ENCODE peak calls at places on chromosomes 7 and 10, in nine cellular contexts. One of them, this sample, is unnamed.

GRCh38 chr10:77614778-77615625 is 22.6 kb downstream of the KCNMA1 start:
- DNase-seq in colonic mucosa: no peak
- DNase-seq in lower leg skin: no peak
- DNase-seq in brain microvascular endothelial cell: no peak
- DNase-seq in HCT116: no peak
- DNase-seq in mammary epithelial cell: no peak
- DNase-seq in CD8-positive, alpha-beta T cell: no peak
- DNase-seq in cardiac muscle cell: no peak
- DNase-seq in lower lobe of right lung: no peak
- DNase-seq in this sample: no peak

GRCh38 chr7:124250297-124251034 is 217.6 kb upstream of the TMEM229A start:
- DNase-seq in colonic mucosa: no peak
- DNase-seq in lower leg skin: no peak
- DNase-seq in brain microvascular endothelial cell: no peak
- DNase-seq in HCT116: no peak
- DNase-seq in mammary epithelial cell: no peak
- DNase-seq in CD8-positive, alpha-beta T cell: no peak
- DNase-seq in cardiac muscle cell: no peak
- DNase-seq in lower lobe of right lung: no peak
- DNase-seq in this sample: no peak

GRCh38 chr7:80642871-80643270 is 4.4 kb downstream of the CD36 start:
- DNase-seq in colonic mucosa: no peak
- DNase-seq in lower leg skin: no peak
- DNase-seq in brain microvascular endothelial cell: no peak
- DNase-seq in HCT116: no peak
- DNase-seq in mammary epithelial cell: no peak
- DNase-seq in CD8-positive, alpha-beta T cell: no peak
- DNase-seq in cardiac muscle cell: no peak
- DNase-seq in lower lobe of right lung: no peak
- DNase-seq in this sample: no peak

GRCh38 chr10:92407305-92408016 is 116.5 kb downstream of the MARCHF5 start:
- DNase-seq in colonic mucosa: no peak
- DNase-seq in lower leg skin: peak; percentile 30
- DNase-seq in brain microvascular endothelial cell: no peak
- DNase-seq in HCT116: no peak
- DNase-seq in mammary epithelial cell: peak; percentile 62
- DNase-seq in CD8-positive, alpha-beta T cell: no peak
- DNase-seq in cardiac muscle cell: no peak
- DNase-seq in lower lobe of right lung: no peak
- DNase-seq in this sample: no peak

GRCh38 chr7:157760004-157760730 is 423.4 kb downstream of the DNAJB6 start:
- DNase-seq in colonic mucosa: no peak
- DNase-seq in lower leg skin: no peak
- DNase-seq in brain microvascular endothelial cell: no peak
- DNase-seq in HCT116: peak; percentile 6
- DNase-seq in mammary epithelial cell: no peak
- DNase-seq in CD8-positive, alpha-beta T cell: no peak
- DNase-seq in cardiac muscle cell: no peak
- DNase-seq in lower lobe of right lung: no peak
- DNase-seq in this sample: no peak

GRCh38 chr10:94285271-94285670 is 77.5 kb downstream of the NOC3L start:
- DNase-seq in colonic mucosa: no peak
- DNase-seq in lower leg skin: no peak
- DNase-seq in brain microvascular endothelial cell: no peak
- DNase-seq in HCT116: no peak
- DNase-seq in mammary epithelial cell: no peak
- DNase-seq in CD8-positive, alpha-beta T cell: no peak
- DNase-seq in cardiac muscle cell: no peak
- DNase-seq in lower lobe of right lung: no peak
- DNase-seq in this sample: no peak

GRCh38 chr10:35641430-35642015 is 573 bp downstream of the FZD8 start:
- DNase-seq in colonic mucosa: no peak
- DNase-seq in lower leg skin: no peak
- DNase-seq in brain microvascular endothelial cell: no peak
- DNase-seq in HCT116: no peak
- DNase-seq in mammary epithelial cell: no peak
- DNase-seq in CD8-positive, alpha-beta T cell: no peak
- DNase-seq in cardiac muscle cell: peak; percentile 69
- DNase-seq in lower lobe of right lung: no peak
- DNase-seq in this sample: no peak

GRCh38 chr10:7251696-7252465 is 159.0 kb downstream of the SFMBT2 start:
- DNase-seq in colonic mucosa: no peak
- DNase-seq in lower leg skin: no peak
- DNase-seq in brain microvascular endothelial cell: no peak
- DNase-seq in HCT116: no peak
- DNase-seq in mammary epithelial cell: no peak
- DNase-seq in CD8-positive, alpha-beta T cell: no peak
- DNase-seq in cardiac muscle cell: peak; percentile 73
- DNase-seq in lower lobe of right lung: no peak
- DNase-seq in this sample: no peak

GRCh38 chr7:32937344-32938174 is 19.7 kb upstream of the FKBP9 start:
- DNase-seq in colonic mucosa: peak; percentile 42
- DNase-seq in lower leg skin: peak; percentile 61
- DNase-seq in brain microvascular endothelial cell: no peak
- DNase-seq in HCT116: no peak
- DNase-seq in mammary epithelial cell: no peak
- DNase-seq in CD8-positive, alpha-beta T cell: no peak
- DNase-seq in cardiac muscle cell: peak; percentile 87
- DNase-seq in lower lobe of right lung: no peak
- DNase-seq in this sample: no peak

GRCh38 chr7:32941181-32941995 is 15.9 kb upstream of the FKBP9 start:
- DNase-seq in colonic mucosa: peak; percentile 38
- DNase-seq in lower leg skin: no peak
- DNase-seq in brain microvascular endothelial cell: no peak
- DNase-seq in HCT116: no peak
- DNase-seq in mammary epithelial cell: peak; percentile 23
- DNase-seq in CD8-positive, alpha-beta T cell: no peak
- DNase-seq in cardiac muscle cell: no peak
- DNase-seq in lower lobe of right lung: no peak
- DNase-seq in this sample: no peak

GRCh38 chr7:32941996-32942782 is 15.1 kb upstream of the FKBP9 start:
- DNase-seq in colonic mucosa: peak; percentile 74
- DNase-seq in lower leg skin: peak; percentile 58
- DNase-seq in brain microvascular endothelial cell: peak; percentile 14
- DNase-seq in HCT116: no peak
- DNase-seq in mammary epithelial cell: peak; percentile 53
- DNase-seq in CD8-positive, alpha-beta T cell: peak; percentile 64
- DNase-seq in cardiac muscle cell: peak; percentile 53
- DNase-seq in lower lobe of right lung: peak; percentile 88
- DNase-seq in this sample: peak; percentile 53

GRCh38 chr7:32935558-32935957 is 21.7 kb upstream of the FKBP9 start:
- DNase-seq in colonic mucosa: no peak
- DNase-seq in lower leg skin: no peak
- DNase-seq in brain microvascular endothelial cell: no peak
- DNase-seq in HCT116: no peak
- DNase-seq in mammary epithelial cell: no peak
- DNase-seq in CD8-positive, alpha-beta T cell: no peak
- DNase-seq in cardiac muscle cell: no peak
- DNase-seq in lower lobe of right lung: no peak
- DNase-seq in this sample: no peak

DNA sequence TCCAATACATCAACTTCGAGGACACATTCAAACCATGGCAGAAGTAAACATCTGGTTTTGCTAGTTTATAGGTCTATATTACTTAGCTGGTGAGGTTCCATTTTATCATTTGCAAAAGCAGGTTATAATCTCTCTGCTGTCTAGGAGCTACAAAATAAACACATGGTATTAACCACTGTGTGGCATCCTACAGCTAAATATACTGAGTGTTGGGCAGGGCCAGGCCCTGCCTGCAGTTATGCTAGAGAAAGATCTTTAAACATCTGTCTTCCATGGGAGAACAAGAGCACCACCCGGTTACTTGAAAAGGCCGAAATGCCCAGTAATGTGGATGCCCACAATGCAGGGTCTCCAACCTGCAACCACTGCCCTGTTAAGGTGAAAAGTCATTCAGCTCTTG is 20.6 kb upstream of the FKBP9 start:
- DNase-seq in colonic mucosa: no peak
- DNase-seq in lower leg skin: no peak
- DNase-seq in brain microvascular endothelial cell: no peak
- DNase-seq in HCT116: no peak
- DNase-seq in mammary epithelial cell: no peak
- DNase-seq in CD8-positive, alpha-beta T cell: no peak
- DNase-seq in cardiac muscle cell: no peak
- DNase-seq in lower lobe of right lung: no peak
- DNase-seq in this sample: no peak
- TF ChIP-seq CTCF in colonic mucosa: no peak
- TF ChIP-seq CTCF in lower leg skin: no peak
- TF ChIP-seq CTCF in brain microvascular endothelial cell: no peak
- TF ChIP-seq CTCF in HCT116: no peak
- TF ChIP-seq CTCF in mammary epithelial cell: no peak
- TF ChIP-seq CTCF in CD8-positive, alpha-beta T cell: no peak
- TF ChIP-seq CTCF in cardiac muscle cell: no peak
- TF ChIP-seq CTCF in lower lobe of right lung: no peak
- TF ChIP-seq CTCF in this sample: no peak

DNA sequence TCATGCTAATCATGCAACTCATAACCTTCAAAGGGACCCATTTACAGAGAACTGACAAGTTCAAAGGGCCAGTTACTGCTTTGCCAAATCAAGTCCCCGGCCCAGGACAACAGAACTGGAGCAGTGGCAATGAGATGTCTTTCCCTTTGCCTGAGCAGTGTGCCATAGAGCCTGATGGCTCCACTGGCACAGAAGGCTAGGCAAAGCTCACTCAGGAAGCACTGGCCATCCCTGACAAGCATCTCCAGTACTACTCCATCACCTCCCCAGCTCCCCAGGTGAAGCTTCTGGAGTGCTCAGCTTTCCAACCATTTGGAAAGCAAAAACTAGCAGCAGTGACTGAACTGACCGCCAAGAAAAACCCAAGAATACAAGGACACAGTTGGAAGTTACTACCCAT is 108.3 kb downstream of the SGMS1 start:
- DNase-seq in colonic mucosa: no peak
- DNase-seq in lower leg skin: no peak
- DNase-seq in brain microvascular endothelial cell: no peak
- DNase-seq in HCT116: no peak
- DNase-seq in mammary epithelial cell: no peak
- DNase-seq in CD8-positive, alpha-beta T cell: no peak
- DNase-seq in cardiac muscle cell: no peak
- DNase-seq in lower lobe of right lung: no peak
- DNase-seq in this sample: no peak
- H3K4me3 ChIP-seq in colonic mucosa: no peak overlapping the region
- H3K4me3 ChIP-seq in lower leg skin: no peak overlapping the region
- H3K4me3 ChIP-seq in brain microvascular endothelial cell: no peak overlapping the region
- H3K4me3 ChIP-seq in HCT116: no peak overlapping the region
- H3K4me3 ChIP-seq in mammary epithelial cell: no peak overlapping the region
- H3K4me3 ChIP-seq in CD8-positive, alpha-beta T cell: no peak overlapping the region
- H3K4me3 ChIP-seq in cardiac muscle cell: no peak overlapping the region
- H3K4me3 ChIP-seq in lower lobe of right lung: no peak overlapping the region
- H3K4me3 ChIP-seq in this sample: no peak overlapping the region

GRCh38 chr10:95289003-95289920 is 1.5 kb downstream of the PDLIM1 start:
- DNase-seq in colonic mucosa: peak; percentile 68
- DNase-seq in lower leg skin: no peak
- DNase-seq in brain microvascular endothelial cell: no peak
- DNase-seq in HCT116: no peak
- DNase-seq in mammary epithelial cell: peak; percentile 42
- DNase-seq in CD8-positive, alpha-beta T cell: no peak
- DNase-seq in cardiac muscle cell: no peak
- DNase-seq in lower lobe of right lung: no peak
- DNase-seq in this sample: no peak
- TF ChIP-seq CTCF in colonic mucosa: peak; percentile 22
- TF ChIP-seq CTCF in lower leg skin: no peak
- TF ChIP-seq CTCF in brain microvascular endothelial cell: peak; percentile 27
- TF ChIP-seq CTCF in HCT116: peak; percentile 36
- TF ChIP-seq CTCF in mammary epithelial cell: peak; percentile 36
- TF ChIP-seq CTCF in CD8-positive, alpha-beta T cell: no peak
- TF ChIP-seq CTCF in cardiac muscle cell: peak; percentile 37
- TF ChIP-seq CTCF in lower lobe of right lung: peak; percentile 40
- TF ChIP-seq CTCF in this sample: no peak

GRCh38 chr7:129368389-129368986 is 65.7 kb upstream of the STRIP2 start:
- DNase-seq in colonic mucosa: no peak
- DNase-seq in lower leg skin: no peak
- DNase-seq in brain microvascular endothelial cell: no peak
- DNase-seq in HCT116: no peak
- DNase-seq in mammary epithelial cell: no peak
- DNase-seq in CD8-positive, alpha-beta T cell: no peak
- DNase-seq in cardiac muscle cell: no peak
- DNase-seq in lower lobe of right lung: no peak
- DNase-seq in this sample: no peak
- H3K4me3 ChIP-seq in colonic mucosa: peak overlapping the region; percentile 18
- H3K4me3 ChIP-seq in lower leg skin: no peak overlapping the region
- H3K4me3 ChIP-seq in brain microvascular endothelial cell: no peak overlapping the region
- H3K4me3 ChIP-seq in HCT116: no peak overlapping the region
- H3K4me3 ChIP-seq in mammary epithelial cell: no peak overlapping the region
- H3K4me3 ChIP-seq in CD8-positive, alpha-beta T cell: no peak overlapping the region
- H3K4me3 ChIP-seq in cardiac muscle cell: no peak overlapping the region
- H3K4me3 ChIP-seq in lower lobe of right lung: peak overlapping the region; percentile 49
- H3K4me3 ChIP-seq in this sample: no peak overlapping the region